ENCODE peak calls at places on chromosomes 3 and 15, in seven cellular contexts. One of them, this sample, is unnamed. For H3K27me3, the result is how much of the 10 kb centered on the place peaks cover.

GRCh38 chr15:85960381-85960780 is 119.3 kb upstream of the AGBL1 start:
- DNase-seq in HepG2: no peak
- DNase-seq in GM12878: no peak
- DNase-seq in H1: no peak
- DNase-seq in SK-N-SH: no peak
- DNase-seq in K562: no peak
- DNase-seq in HCT116: no peak
- DNase-seq in this sample: no peak

GRCh38 chr15:75023194-75024101 is at the start of gene PPCDC:
- DNase-seq in HepG2: peak
- DNase-seq in GM12878: peak
- DNase-seq in H1: peak
- DNase-seq in SK-N-SH: peak
- DNase-seq in K562: peak
- DNase-seq in HCT116: peak
- DNase-seq in this sample: peak

GRCh38 chr3:129291487-129291886 is 12.8 kb downstream of the HMCES start:
- DNase-seq in HepG2: no peak
- DNase-seq in GM12878: no peak
- DNase-seq in H1: no peak
- DNase-seq in SK-N-SH: no peak
- DNase-seq in K562: no peak
- DNase-seq in HCT116: no peak
- DNase-seq in this sample: no peak

GRCh38 chr3:131401978-131402377 is 20.4 kb downstream of the NUDT16 start:
- DNase-seq in HepG2: no peak
- DNase-seq in GM12878: no peak
- DNase-seq in H1: no peak
- DNase-seq in SK-N-SH: no peak
- DNase-seq in K562: no peak
- DNase-seq in HCT116: no peak
- DNase-seq in this sample: no peak

GRCh38 chr3:16885948-16886683 is 1.4 kb downstream of the PLCL2 start:
- DNase-seq in HepG2: no peak
- DNase-seq in GM12878: no peak
- DNase-seq in H1: no peak
- DNase-seq in SK-N-SH: no peak
- DNase-seq in K562: no peak
- DNase-seq in HCT116: no peak
- DNase-seq in this sample: no peak

GRCh38 chr3:194985031-194985578 is 285.9 kb downstream of the XXYLT1 start:
- DNase-seq in HepG2: peak
- DNase-seq in GM12878: no peak
- DNase-seq in H1: peak
- DNase-seq in SK-N-SH: no peak
- DNase-seq in K562: no peak
- DNase-seq in HCT116: peak
- DNase-seq in this sample: no peak

GRCh38 chr3:49716691-49717538 is 2.6 kb downstream of the AMIGO3 start:
- DNase-seq in HepG2: no peak
- DNase-seq in GM12878: no peak
- DNase-seq in H1: no peak
- DNase-seq in SK-N-SH: peak
- DNase-seq in K562: no peak
- DNase-seq in HCT116: no peak
- DNase-seq in this sample: no peak

GRCh38 chr15:99019558-99020540 is 12.3 kb upstream of the PGPEP1L start:
- DNase-seq in HepG2: peak
- DNase-seq in GM12878: no peak
- DNase-seq in H1: no peak
- DNase-seq in SK-N-SH: no peak
- DNase-seq in K562: no peak
- DNase-seq in HCT116: no peak
- DNase-seq in this sample: no peak

GRCh38 chr3:144516029-144516428 is 544.4 kb downstream of the DIPK2A start:
- DNase-seq in HepG2: no peak
- DNase-seq in GM12878: no peak
- DNase-seq in H1: no peak
- DNase-seq in SK-N-SH: no peak
- DNase-seq in K562: no peak
- DNase-seq in HCT116: no peak
- DNase-seq in this sample: no peak

GRCh38 chr3:129276385-129276784 is 2.3 kb upstream of the HMCES start:
- DNase-seq in HepG2: no peak
- DNase-seq in GM12878: peak
- DNase-seq in H1: no peak
- DNase-seq in SK-N-SH: no peak
- DNase-seq in K562: no peak
- DNase-seq in HCT116: no peak
- DNase-seq in this sample: no peak

GRCh38 chr15:85010472-85011209 is 29.0 kb downstream of the PDE8A start:
- DNase-seq in HepG2: no peak
- DNase-seq in GM12878: no peak
- DNase-seq in H1: no peak
- DNase-seq in SK-N-SH: no peak
- DNase-seq in K562: peak
- DNase-seq in HCT116: no peak
- DNase-seq in this sample: no peak

GRCh38 chr15:77837649-77838025 is 204.9 kb upstream of the LINGO1 start:
- DNase-seq in HepG2: no peak
- DNase-seq in GM12878: no peak
- DNase-seq in H1: no peak
- DNase-seq in SK-N-SH: no peak
- DNase-seq in K562: no peak
- DNase-seq in HCT116: no peak
- DNase-seq in this sample: no peak

GRCh38 chr15:77839431-77839830 is 206.7 kb upstream of the LINGO1 start:
- DNase-seq in HepG2: no peak
- DNase-seq in GM12878: no peak
- DNase-seq in H1: no peak
- DNase-seq in SK-N-SH: no peak
- DNase-seq in K562: no peak
- DNase-seq in HCT116: no peak
- DNase-seq in this sample: no peak

GRCh38 chr15:77839970-77840609 is 207.4 kb upstream of the LINGO1 start:
- DNase-seq in HepG2: no peak
- DNase-seq in GM12878: no peak
- DNase-seq in H1: no peak
- DNase-seq in SK-N-SH: no peak
- DNase-seq in K562: no peak
- DNase-seq in HCT116: no peak
- DNase-seq in this sample: no peak

GRCh38 chr15:77838061-77838460 is 205.3 kb upstream of the LINGO1 start:
- DNase-seq in HepG2: no peak
- DNase-seq in GM12878: no peak
- DNase-seq in H1: no peak
- DNase-seq in SK-N-SH: no peak
- DNase-seq in K562: no peak
- DNase-seq in HCT116: no peak
- DNase-seq in this sample: no peak

DNA sequence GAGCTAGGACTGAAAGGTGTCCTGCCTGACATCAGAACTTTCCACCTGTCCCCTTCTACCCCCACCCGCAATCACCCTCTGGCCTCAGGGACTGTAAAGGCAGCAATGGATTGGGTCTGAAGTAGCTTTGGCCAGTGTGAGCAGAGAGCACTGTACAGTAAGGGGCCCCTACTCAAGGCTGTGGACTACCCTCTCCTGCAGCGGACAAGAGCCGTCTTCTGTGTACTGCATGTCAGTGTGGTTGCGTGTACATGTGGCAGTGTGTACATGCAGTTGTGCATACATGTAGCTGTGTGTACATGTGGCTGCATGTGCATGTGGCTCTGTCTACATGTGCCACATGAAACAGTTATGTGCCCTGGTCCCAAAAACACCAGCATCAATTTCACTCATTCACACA is 205.9 kb upstream of the LINGO1 start:
- DNase-seq in HepG2: no peak
- DNase-seq in GM12878: no peak
- DNase-seq in H1: no peak
- DNase-seq in SK-N-SH: no peak
- DNase-seq in K562: no peak
- DNase-seq in HCT116: no peak
- DNase-seq in this sample: no peak
- H3K27me3 ChIP-seq in HepG2: under half
- H3K27me3 ChIP-seq in GM12878: under half
- H3K27me3 ChIP-seq in H1: under half
- H3K27me3 ChIP-seq in SK-N-SH: under half
- H3K27me3 ChIP-seq in K562: under half
- H3K27me3 ChIP-seq in HCT116: under half
- H3K27me3 ChIP-seq in this sample: under half

GRCh38 chr15:68256675-68257450 is 20.7 kb upstream of the FEM1B start:
- DNase-seq in HepG2: peak
- DNase-seq in GM12878: no peak
- DNase-seq in H1: peak
- DNase-seq in SK-N-SH: no peak
- DNase-seq in K562: no peak
- DNase-seq in HCT116: no peak
- DNase-seq in this sample: peak
- TF ChIP-seq YY1 in HepG2: no peak
- TF ChIP-seq YY1 in GM12878: no peak
- TF ChIP-seq YY1 in H1: peak
- TF ChIP-seq YY1 in SK-N-SH: no peak
- TF ChIP-seq YY1 in K562: no peak
- TF ChIP-seq YY1 in HCT116: no peak
- TF ChIP-seq YY1 in this sample: peak

DNA sequence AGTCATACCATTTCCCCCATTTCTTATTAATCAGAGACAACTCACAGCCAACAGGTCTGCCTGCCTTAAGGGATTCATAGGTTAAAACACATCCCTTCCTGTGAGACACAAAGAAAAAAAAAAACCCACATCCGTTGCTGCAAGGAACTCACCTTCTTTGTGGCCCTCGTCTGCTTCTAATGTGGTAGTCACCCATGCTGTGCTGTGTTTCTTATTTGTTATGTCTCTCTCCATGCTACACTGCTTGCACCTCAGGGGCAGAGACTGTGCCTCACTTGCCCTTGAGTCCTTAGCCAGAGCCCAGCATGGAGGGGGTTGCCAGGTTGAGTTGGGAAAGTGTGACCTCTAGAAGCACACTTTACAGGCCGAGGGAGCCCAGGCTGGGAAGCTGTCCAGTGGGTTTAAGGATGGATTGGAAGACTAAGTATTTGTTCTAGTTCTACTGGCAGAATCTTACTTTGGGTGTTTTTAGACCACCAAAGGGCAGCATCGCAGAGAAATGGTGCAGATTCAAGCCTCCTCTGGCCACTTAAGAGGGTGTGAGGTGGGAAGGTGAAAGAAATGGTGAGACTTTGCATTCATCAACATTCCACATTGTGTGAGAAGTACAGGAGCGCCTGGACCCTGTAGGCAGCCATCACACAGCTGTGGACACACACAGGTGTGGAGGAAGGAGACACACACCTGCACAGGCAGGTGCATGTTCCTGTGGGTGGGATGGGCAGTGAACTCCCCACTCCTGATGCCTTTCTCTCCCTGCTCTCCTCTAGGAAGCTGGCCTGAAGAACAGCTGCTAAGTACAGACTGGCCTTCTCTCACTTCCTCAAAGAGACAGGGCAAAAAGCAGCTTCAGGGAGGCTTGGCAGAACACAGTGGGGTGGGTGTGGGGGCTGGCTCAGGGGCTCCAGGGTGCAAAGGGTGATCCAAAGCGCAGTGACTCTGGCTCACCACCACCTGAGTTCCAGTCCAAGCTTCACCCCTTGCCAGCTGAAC is 48.8 kb downstream of the GLB1 start:
- DNase-seq in HepG2: no peak
- DNase-seq in GM12878: no peak
- DNase-seq in H1: no peak
- DNase-seq in SK-N-SH: no peak
- DNase-seq in K562: no peak
- DNase-seq in HCT116: no peak
- DNase-seq in this sample: no peak
- H3K9ac ChIP-seq in HepG2: no peak
- H3K9ac ChIP-seq in GM12878: no peak
- H3K9ac ChIP-seq in H1: no peak
- H3K9ac ChIP-seq in SK-N-SH: no peak
- H3K9ac ChIP-seq in K562: no peak
- H3K9ac ChIP-seq in HCT116: no peak
- H3K9ac ChIP-seq in this sample: no peak

DNA sequence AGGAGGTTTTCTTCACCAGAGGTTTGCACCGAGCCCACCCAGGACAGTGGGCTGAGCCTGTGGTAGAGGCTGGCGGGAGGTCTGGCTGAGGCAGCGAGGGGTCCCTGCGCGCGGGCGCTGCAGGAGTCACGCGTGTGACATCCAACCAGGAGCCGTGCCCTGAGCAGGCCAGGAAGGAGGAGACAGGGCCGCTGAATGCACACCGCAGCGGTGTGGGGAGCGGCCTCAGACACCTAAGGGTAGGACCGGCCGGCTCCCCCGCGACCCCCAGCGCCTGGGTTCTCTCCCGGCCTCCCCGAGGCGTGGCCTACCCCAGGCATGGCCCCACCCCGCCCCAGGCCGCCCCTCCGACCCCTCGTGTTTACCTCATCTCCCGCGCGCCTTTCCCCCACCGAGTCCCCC is 412 bp downstream of the SLC41A3 start:
- DNase-seq in HepG2: peak
- DNase-seq in GM12878: no peak
- DNase-seq in H1: no peak
- DNase-seq in SK-N-SH: peak
- DNase-seq in K562: no peak
- DNase-seq in HCT116: no peak
- DNase-seq in this sample: no peak
- H3K27me3 ChIP-seq in HepG2: under half
- H3K27me3 ChIP-seq in GM12878: under half
- H3K27me3 ChIP-seq in H1: under half
- H3K27me3 ChIP-seq in SK-N-SH: under half
- H3K27me3 ChIP-seq in K562: under half
- H3K27me3 ChIP-seq in HCT116: under half
- H3K27me3 ChIP-seq in this sample: under half

GRCh38 chr3:180199396-180199795 is 162.7 kb upstream of the PEX5L start:
- DNase-seq in HepG2: no peak
- DNase-seq in GM12878: no peak
- DNase-seq in H1: no peak
- DNase-seq in SK-N-SH: no peak
- DNase-seq in K562: no peak
- DNase-seq in HCT116: no peak
- DNase-seq in this sample: no peak

DNA sequence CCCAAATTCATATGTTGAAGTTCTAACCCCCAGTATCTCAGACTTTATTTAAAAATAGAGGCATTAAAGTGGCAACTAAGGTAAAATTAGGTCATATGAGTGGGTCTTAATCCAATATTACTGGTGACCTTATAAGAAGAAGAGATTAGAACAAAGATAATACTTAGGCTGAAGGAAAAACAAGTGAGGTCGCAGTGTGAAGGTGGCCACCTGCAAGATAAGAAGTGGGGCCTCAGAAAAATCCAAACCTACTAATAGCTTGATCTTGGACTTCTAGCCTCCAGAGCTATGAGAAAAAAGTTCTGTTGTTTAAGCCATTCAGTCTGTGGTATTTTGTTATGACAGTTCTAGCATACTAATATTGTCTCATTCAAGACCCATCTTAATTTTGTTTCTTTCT is 159.9 kb upstream of the PEX5L start:
- DNase-seq in HepG2: no peak
- DNase-seq in GM12878: no peak
- DNase-seq in H1: no peak
- DNase-seq in SK-N-SH: no peak
- DNase-seq in K562: no peak
- DNase-seq in HCT116: no peak
- DNase-seq in this sample: no peak
- TF ChIP-seq YY1 in HepG2: no peak
- TF ChIP-seq YY1 in GM12878: no peak
- TF ChIP-seq YY1 in H1: no peak
- TF ChIP-seq YY1 in SK-N-SH: no peak
- TF ChIP-seq YY1 in K562: no peak
- TF ChIP-seq YY1 in HCT116: no peak
- TF ChIP-seq YY1 in this sample: no peak